ENCODE peak calls at places on chromosomes 16 and 17, in six cellular contexts. C is tibial artery, O is prostate gland, M is naive B cell, T is hypothalamus, R is MV-4-11. X is an unnamed sample.

GRCh38 chr16:55437627-55438026 is 41.4 kb upstream of the MMP2 start:
- DNase-seq in C (no peak), O (no peak), M (no peak), T (no peak), R (peak; percentile 98), X (peak; percentile 14)

GRCh38 chr16:21023509-21024202 is 123.1 kb downstream of the LYRM1 start:
- DNase-seq in C (no peak), O (no peak), M (no peak), T (no peak), R (no peak), X (no peak)

GRCh38 chr17:21288581-21289017 is 4.1 kb downstream of the MAP2K3 start:
- DNase-seq in C (no peak), O (no peak), M (no peak), T (no peak), R (peak; percentile 62), X (no peak)

GRCh38 chr16:2148714-2149629 is 547 bp downstream of the RAB26 start:
- DNase-seq in C (no peak), O (no peak), M (no peak), T (no peak), R (no peak), X (no peak)

GRCh38 chr17:58531661-58532554 is 17.5 kb upstream of the MTMR4 start:
- DNase-seq in C (peak; percentile 80), O (peak; percentile 32), M (peak; percentile 66), T (peak; percentile 84), R (no peak), X (no peak)

GRCh38 chr17:63140255-63140654 is 174.2 kb downstream of the TANC2 start:
- DNase-seq in C (no peak), O (no peak), M (peak; percentile 49), T (no peak), R (peak; percentile 90), X (peak; percentile 79)

GRCh38 chr16:73323880-73324279 is 276.0 kb upstream of the ZFHX3 start:
- DNase-seq in C (no peak), O (peak; percentile 6), M (no peak), T (no peak), R (no peak), X (no peak)

GRCh38 chr16:1779234-1779701 is 3.1 kb downstream of the SPSB3 start:
- DNase-seq in C (no peak), O (no peak), M (no peak), T (no peak), R (no peak), X (no peak)

GRCh38 chr17:76848670-76849069 is 19.5 kb upstream of the MGAT5B start:
- DNase-seq in C (no peak), O (no peak), M (no peak), T (no peak), R (no peak), X (no peak)

GRCh38 chr16:85878875-85879274 is 20.1 kb upstream of the IRF8 start:
- DNase-seq in C (no peak), O (no peak), M (no peak), T (no peak), R (peak; percentile 32), X (no peak)

GRCh38 chr17:77609553-77610517 is 348.7 kb upstream of the TNRC6C start:
- DNase-seq in C (peak; percentile 78), O (peak; percentile 21), M (peak; percentile 75), T (no peak), R (peak; percentile 68), X (peak; percentile 6)

GRCh38 chr16:29925173-29925804 is 737 bp downstream of the KCTD13 start:
- DNase-seq in C (peak; percentile 17), O (no peak), M (no peak), T (no peak), R (peak; percentile 13), X (peak; percentile 5)

GRCh38 chr17:43467981-43468541 is 15.7 kb upstream of the DHX8 start:
- DNase-seq in C (no peak), O (no peak), M (no peak), T (no peak), R (no peak), X (no peak)

GRCh38 chr16:73058221-73058615 is 10.3 kb upstream of the ZFHX3 start:
- DNase-seq in C (no peak), O (no peak), M (peak; percentile 44), T (peak; percentile 26), R (no peak), X (peak; percentile 24)

GRCh38 chr16:84851192-84852127 is 31.7 kb downstream of the CRISPLD2 start:
- DNase-seq in C (peak; percentile 78), O (no peak), M (no peak), T (no peak), R (no peak), X (no peak)

GRCh38 chr16:75572859-75573542 is 6.8 kb downstream of the GABARAPL2 start:
- DNase-seq in C (no peak), O (no peak), M (no peak), T (no peak), R (no peak), X (no peak)

GRCh38 chr17:76643553-76644148 is at the start of gene ST6GALNAC1:
- DNase-seq in C (no peak), O (peak; percentile 72), M (no peak), T (no peak), R (peak; percentile 33), X (no peak)

GRCh38 chr16:88066234-88066633 is 115.0 kb downstream of the BANP start:
- DNase-seq in C (no peak), O (no peak), M (no peak), T (no peak), R (no peak), X (no peak)

GRCh38 chr17:17028059-17028877 is 14.0 kb upstream of the MPRIP start:
- DNase-seq in C (no peak), O (peak; percentile 54), M (no peak), T (peak; percentile 54), R (no peak), X (no peak)

GRCh38 chr16:31513126-31513525 is 4.9 kb upstream of the RUSF1 start:
- DNase-seq in C (no peak), O (no peak), M (no peak), T (no peak), R (no peak), X (no peak)

GRCh38 chr17:31448467-31449077 is 57.1 kb downstream of the RAB11FIP4 start:
- DNase-seq in C (no peak), O (no peak), M (no peak), T (no peak), R (no peak), X (no peak)

GRCh38 chr17:82246365-82247174 is 17.7 kb downstream of the SLC16A3 start:
- DNase-seq in C (no peak), O (no peak), M (no peak), T (no peak), R (no peak), X (peak; percentile 82)

GRCh38 chr16:78576941-78577340 is 477.5 kb downstream of the WWOX start:
- DNase-seq in C (no peak), O (no peak), M (no peak), T (no peak), R (peak; percentile 41), X (no peak)

GRCh38 chr16:48013476-48013875 is 142.3 kb downstream of the ABCC12 start:
- DNase-seq in C (no peak), O (no peak), M (no peak), T (no peak), R (no peak), X (no peak)

GRCh38 chr16:31351937-31352315 is 3.0 kb upstream of the ITGAX start:
- DNase-seq in C (no peak), O (no peak), M (no peak), T (peak; percentile 17), R (peak; percentile 69), X (peak; percentile 34)

GRCh38 chr17:15157051-15157450 is 108.1 kb downstream of the PMP22 start:
- DNase-seq in C (no peak), O (no peak), M (no peak), T (no peak), R (peak; percentile 56), X (peak; percentile 14)

GRCh38 chr16:16992986-16993783 is 477.6 kb downstream of the XYLT1 start:
- DNase-seq in C (no peak), O (no peak), M (no peak), T (no peak), R (no peak), X (peak; percentile 4)

GRCh38 chr17:6070280-6070894 is at the start of gene WSCD1:
- DNase-seq in C (no peak), O (no peak), M (no peak), T (peak; percentile 64), R (no peak), X (no peak)

GRCh38 chr16:56769674-56770073 is 39.7 kb downstream of the NUP93 start:
- DNase-seq in C (no peak), O (no peak), M (no peak), T (no peak), R (no peak), X (no peak)

GRCh38 chr17:5297245-5297644 is 15.2 kb downstream of the RABEP1 start:
- DNase-seq in C (no peak), O (no peak), M (no peak), T (no peak), R (no peak), X (no peak)

GRCh38 chr16:72501739-72502653 is 330.0 kb upstream of the PMFBP1 start:
- DNase-seq in C (peak; percentile 72), O (peak; percentile 34), M (peak; percentile 26), T (peak; percentile 58), R (peak; percentile 45), X (peak; percentile 80)

GRCh38 chr16:85319984-85320440 is 207.7 kb upstream of the CIBAR2 start:
- DNase-seq in C (no peak), O (no peak), M (no peak), T (no peak), R (no peak), X (no peak)

GRCh38 chr16:88839026-88839529 is 17.7 kb downstream of the GALNS start:
- DNase-seq in C (no peak), O (no peak), M (no peak), T (no peak), R (no peak), X (no peak)

GRCh38 chr16:967077-967541 is 3.7 kb downstream of the LMF1 start:
- DNase-seq in C (no peak), O (no peak), M (no peak), T (no peak), R (no peak), X (no peak)

GRCh38 chr17:48577330-48577945 is 712 bp downstream of the HOXB4 start:
- DNase-seq in C (no peak), O (no peak), M (no peak), T (no peak), R (no peak), X (no peak)

GRCh38 chr16:2953706-2954105 is 10.4 kb upstream of the KREMEN2 start:
- DNase-seq in C (no peak), O (no peak), M (no peak), T (no peak), R (no peak), X (no peak)

GRCh38 chr17:20095366-20096080 is 86.4 kb downstream of the SPECC1 start:
- DNase-seq in C (peak; percentile 92), O (peak; percentile 21), M (no peak), T (peak; percentile 88), R (peak; percentile 15), X (no peak)

GRCh38 chr17:7266784-7267183 is 4.5 kb upstream of the CLDN7 start:
- DNase-seq in C (no peak), O (no peak), M (no peak), T (no peak), R (no peak), X (no peak)

GRCh38 chr17:81489986-81490598 is 22.5 kb downstream of the ACTG1 start:
- DNase-seq in C (no peak), O (no peak), M (no peak), T (no peak), R (no peak), X (no peak)